ENCODE peak calls at places on chromosome 1, in ten cellular contexts. D is BJ; R is head of caudate nucleus; W is posterior vena cava; J is cardiac muscle cell; B is heart left ventricle; P is cerebellar cortex; K is thoracic aorta; S is stimulated activated CD4-positive, alpha-beta T cell treated with anti-CD3 and anti-CD28 coated beads, Interleukin-12 subunit alpha, Interleukin-12 subunit beta, amount 100 ng/mL, for 24 hours; F is body of pancreas. I is an unnamed sample.

GRCh38 chr1:29390491-29391361 is 154.4 kb downstream of the PTPRU start:
- DNase-seq in P (no peak), J (no peak), F (no peak), S (no peak), K (no peak), W (peak), D (no peak), B (no peak), R (no peak), I (no peak)

GRCh38 chr1:58290685-58291372 is 255.7 kb downstream of the OMA1 start:
- DNase-seq in K (no peak), R (no peak), W (no peak), D (no peak), B (no peak), F (no peak), J (peak), S (no peak), P (no peak), I (no peak)

GRCh38 chr1:161863549-161863948 is 97.4 kb downstream of the ATF6 start:
- DNase-seq in P (no peak), W (no peak), D (no peak), F (no peak), K (no peak), B (no peak), J (no peak), S (no peak), R (no peak), I (no peak)

GRCh38 chr1:245207056-245207638 is 52.4 kb downstream of the KIF26B start:
- DNase-seq in J (no peak), B (no peak), S (no peak), D (no peak), W (no peak), R (no peak), P (no peak), K (no peak), F (no peak), I (no peak)

GRCh38 chr1:46581685-46582455 is 22.2 kb downstream of the MKNK1 start:
- DNase-seq in R (no peak), F (no peak), D (no peak), J (no peak), S (no peak), P (no peak), K (no peak), W (no peak), B (no peak), I (no peak)

GRCh38 chr1:202351725-202352124 is 3.2 kb downstream of the PPP1R12B start:
- DNase-seq in K (no peak), D (no peak), R (no peak), B (no peak), J (peak), P (no peak), F (no peak), S (no peak), W (peak), I (no peak)

GRCh38 chr1:31584869-31585735 is 8.8 kb downstream of the TINAGL1 start:
- DNase-seq in B (no peak), J (no peak), D (no peak), F (no peak), R (no peak), K (no peak), S (no peak), P (no peak), W (peak), I (no peak)

GRCh38 chr1:27624467-27625233 is 10.3 kb downstream of the FGR start:
- DNase-seq in F (no peak), B (peak), D (no peak), J (no peak), K (no peak), W (no peak), R (peak), S (no peak), P (no peak), I (no peak)

GRCh38 chr1:223363057-223363855 is 720 bp downstream of the SUSD4 start:
- DNase-seq in P (peak), F (peak), D (no peak), S (peak), R (peak), B (peak), W (no peak), K (no peak), J (peak), I (peak)

GRCh38 chr1:61921435-61921834 is 179.2 kb downstream of the PATJ start:
- DNase-seq in P (peak), D (no peak), K (no peak), F (no peak), S (no peak), W (no peak), B (no peak), J (no peak), R (no peak), I (peak)

GRCh38 chr1:168121314-168122029 is 15.3 kb downstream of the GPR161 start:
- DNase-seq in P (no peak), R (no peak), F (peak), B (peak), W (peak), D (peak), J (peak), K (peak), S (no peak), I (peak)

GRCh38 chr1:203512830-203513578 is 19.1 kb downstream of the OPTC start:
- DNase-seq in K (peak), D (peak), J (peak), S (peak), W (no peak), B (no peak), R (peak), P (no peak), F (no peak), I (no peak)

GRCh38 chr1:906532-907420 is 16.9 kb upstream of the SAMD11 start:
- DNase-seq in P (no peak), F (no peak), W (peak), D (no peak), J (peak), B (peak), S (no peak), R (no peak), K (no peak), I (no peak)

GRCh38 chr1:29525941-29526340 is 289.6 kb downstream of the PTPRU start:
- DNase-seq in K (no peak), S (no peak), F (no peak), D (no peak), P (no peak), J (no peak), B (no peak), W (no peak), R (no peak), I (no peak)

GRCh38 chr1:55284856-55285255 is 69.7 kb upstream of the USP24 start:
- DNase-seq in S (no peak), R (peak), P (peak), F (peak), W (no peak), D (no peak), J (peak), K (no peak), B (no peak), I (peak)

GRCh38 chr1:154966111-154966510 is 4.4 kb downstream of the SHC1 start:
- DNase-seq in D (no peak), W (no peak), K (no peak), S (no peak), B (peak), P (no peak), R (no peak), J (no peak), F (no peak), I (no peak)

GRCh38 chr1:51330331-51331201 is at the start of gene TTC39A:
- DNase-seq in S (no peak), J (no peak), B (no peak), F (peak), K (no peak), D (no peak), P (no peak), R (no peak), W (no peak), I (no peak)

GRCh38 chr1:33893147-33893830 is 29.4 kb downstream of the HMGB4 start:
- DNase-seq in K (no peak), D (peak), R (peak), B (no peak), S (no peak), F (no peak), J (peak), W (no peak), P (no peak), I (no peak)

GRCh38 chr1:231170875-231171274 is 9.0 kb downstream of the TRIM67 start:
- DNase-seq in K (no peak), S (no peak), R (no peak), B (no peak), J (no peak), W (no peak), D (no peak), P (no peak), F (no peak), I (no peak)

GRCh38 chr1:11479375-11479979 is 522 bp downstream of the DISP3 start:
- DNase-seq in D (no peak), S (no peak), K (no peak), R (no peak), B (no peak), J (no peak), W (no peak), F (no peak), P (no peak), I (no peak)